ENCODE peak calls at places on chromosomes 11 and 22, in six cellular contexts. E is MM.1S, T is lower leg skin, A is adrenal gland, O is choroid plexus epithelial cell, L is psoas muscle. M is an unnamed sample.

GRCh38 chr11:11157201-11157600 is 195.8 kb downstream of the CSNK2A3 start:
- DNase-seq in E (peak), T (no peak), A (no peak), O (peak), L (no peak), M (no peak)

GRCh38 chr22:27986459-27986858 is 67.4 kb upstream of the PITPNB start:
- DNase-seq in E (no peak), T (no peak), A (no peak), O (peak), L (no peak), M (no peak)

GRCh38 chr11:34962034-34962433 is 45.6 kb downstream of the PDHX start:
- DNase-seq in E (no peak), T (no peak), A (no peak), O (no peak), L (no peak), M (no peak)

GRCh38 chr11:62854825-62855570 is 15.6 kb upstream of the WDR74 start:
- DNase-seq in E (peak), T (no peak), A (no peak), O (peak), L (no peak), M (no peak)

GRCh38 chr11:69125861-69126260 is 29.9 kb upstream of the SMIM38 start:
- DNase-seq in E (no peak), T (no peak), A (no peak), O (no peak), L (no peak), M (no peak)

GRCh38 chr11:103364687-103365086 is 255.5 kb downstream of the DYNC2H1 start:
- DNase-seq in E (no peak), T (no peak), A (peak), O (peak), L (no peak), M (no peak)

GRCh38 chr22:39622881-39623367 is 52.4 kb downstream of the CACNA1I start:
- DNase-seq in E (peak), T (peak), A (peak), O (peak), L (peak), M (peak)

GRCh38 chr11:26943636-26944035 is 50.3 kb upstream of the FIBIN start:
- DNase-seq in E (no peak), T (no peak), A (no peak), O (no peak), L (no peak), M (no peak)

GRCh38 chr11:10304495-10305261 is at the start of gene ADM:
- DNase-seq in E (peak), T (peak), A (peak), O (peak), L (peak), M (peak)

GRCh38 chr11:126310229-126310991 is 6.5 kb downstream of the DCPS start:
- DNase-seq in E (peak), T (peak), A (peak), O (peak), L (peak), M (peak)

GRCh38 chr22:41927813-41928212 is 1.2 kb upstream of the TNFRSF13C start:
- DNase-seq in E (no peak), T (no peak), A (no peak), O (no peak), L (no peak), M (no peak)

GRCh38 chr11:19970944-19971343 is 189.3 kb downstream of the DBX1 start:
- DNase-seq in E (no peak), T (no peak), A (no peak), O (no peak), L (no peak), M (no peak)

GRCh38 chr11:64245797-64246623 is 733 bp downstream of the PPP1R14B start:
- DNase-seq in E (peak), T (peak), A (peak), O (peak), L (peak), M (no peak)

DNA sequence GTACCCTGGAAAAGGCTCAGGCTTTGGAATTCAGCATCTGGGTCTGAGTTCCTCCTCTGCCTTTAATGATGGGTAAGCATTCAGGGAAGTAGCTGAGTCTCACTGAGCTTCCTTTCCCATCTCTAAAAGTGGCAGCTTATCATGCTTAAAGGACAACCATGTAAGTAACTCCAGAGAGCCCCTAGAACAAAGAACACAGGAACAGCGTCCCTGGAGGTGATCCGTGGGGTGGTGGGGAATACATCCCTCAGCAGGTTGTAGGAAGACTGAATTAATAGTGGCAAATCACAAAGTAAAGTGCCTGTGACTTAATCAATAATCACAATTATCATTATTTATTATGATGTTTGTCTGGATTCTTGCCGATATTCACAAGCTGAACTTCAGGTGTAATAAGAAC is 114.7 kb upstream of the ISX start:
- DNase-seq in E (no peak), T (no peak), A (no peak), O (no peak), L (no peak), M (no peak)
- TF ChIP-seq CTCF in E (no peak), T (no peak), A (no peak), O (no peak), L (no peak), M (no peak)

DNA sequence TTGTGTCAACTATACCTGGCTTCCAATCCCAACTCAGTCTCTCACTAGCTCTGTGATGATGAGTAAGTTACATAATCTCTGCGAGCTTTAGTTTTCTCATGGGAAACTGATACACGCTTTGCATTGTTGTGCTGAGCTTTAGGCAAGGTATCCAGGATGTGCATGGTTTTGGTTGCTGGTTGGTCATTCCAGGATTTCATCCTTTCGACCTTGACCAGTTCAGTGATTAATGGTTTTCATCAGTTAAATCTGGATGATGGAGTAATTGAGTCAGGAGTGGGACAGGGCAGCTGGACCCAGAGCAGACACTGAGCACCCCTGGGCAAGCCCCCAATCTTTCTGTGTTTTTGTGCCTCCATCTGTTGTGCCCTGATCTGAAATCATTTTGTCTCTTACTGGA is 417.3 kb upstream of the CADM1 start:
- DNase-seq in E (no peak), T (no peak), A (no peak), O (no peak), L (no peak), M (no peak)
- TF ChIP-seq CTCF in E (no peak), T (no peak), A (no peak), O (no peak), L (no peak), M (no peak)

GRCh38 chr11:70415176-70415575 is 16.8 kb downstream of the CTTN start:
- DNase-seq in E (no peak), T (no peak), A (peak), O (peak), L (peak), M (no peak)
- TF ChIP-seq CTCF in E (no peak), T (no peak), A (no peak), O (peak), L (no peak), M (no peak)

DNA sequence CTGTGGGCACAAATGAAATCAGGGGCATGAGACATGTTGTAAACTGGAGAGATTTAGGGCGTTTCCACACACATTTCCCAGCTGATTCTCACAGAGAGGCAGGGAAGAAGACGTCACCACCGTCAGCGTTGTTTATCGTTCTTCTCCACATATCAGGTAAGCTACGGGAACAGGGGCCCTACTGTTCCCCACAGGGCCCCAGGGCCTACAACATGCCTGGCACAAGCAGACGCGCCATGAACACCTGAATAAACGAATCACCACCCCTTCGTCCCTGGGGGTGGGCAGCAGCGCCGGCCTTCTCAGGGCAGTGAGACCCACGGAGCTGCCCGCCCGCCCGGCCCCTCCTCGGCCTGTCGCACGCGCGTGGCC is 342 bp downstream of the EFCAB6 start:
- DNase-seq in E (peak), T (no peak), A (no peak), O (peak), L (no peak), M (no peak)
- TF ChIP-seq CTCF in E (no peak), T (no peak), A (no peak), O (no peak), L (no peak), M (no peak)

GRCh38 chr11:48107188-48107704 is 109.4 kb upstream of the OR4B1 start:
- DNase-seq in E (peak), T (no peak), A (no peak), O (no peak), L (no peak), M (peak)

GRCh38 chr11:48106166-48106565 is 110.4 kb upstream of the OR4B1 start:
- DNase-seq in E (peak), T (no peak), A (no peak), O (no peak), L (no peak), M (no peak)

GRCh38 chr11:48103621-48104561 is 112.7 kb upstream of the OR4B1 start:
- DNase-seq in E (no peak), T (no peak), A (no peak), O (no peak), L (no peak), M (no peak)

GRCh38 chr11:48104562-48104924 is 112.1 kb upstream of the OR4B1 start:
- DNase-seq in E (no peak), T (no peak), A (no peak), O (no peak), L (no peak), M (no peak)

DNA sequence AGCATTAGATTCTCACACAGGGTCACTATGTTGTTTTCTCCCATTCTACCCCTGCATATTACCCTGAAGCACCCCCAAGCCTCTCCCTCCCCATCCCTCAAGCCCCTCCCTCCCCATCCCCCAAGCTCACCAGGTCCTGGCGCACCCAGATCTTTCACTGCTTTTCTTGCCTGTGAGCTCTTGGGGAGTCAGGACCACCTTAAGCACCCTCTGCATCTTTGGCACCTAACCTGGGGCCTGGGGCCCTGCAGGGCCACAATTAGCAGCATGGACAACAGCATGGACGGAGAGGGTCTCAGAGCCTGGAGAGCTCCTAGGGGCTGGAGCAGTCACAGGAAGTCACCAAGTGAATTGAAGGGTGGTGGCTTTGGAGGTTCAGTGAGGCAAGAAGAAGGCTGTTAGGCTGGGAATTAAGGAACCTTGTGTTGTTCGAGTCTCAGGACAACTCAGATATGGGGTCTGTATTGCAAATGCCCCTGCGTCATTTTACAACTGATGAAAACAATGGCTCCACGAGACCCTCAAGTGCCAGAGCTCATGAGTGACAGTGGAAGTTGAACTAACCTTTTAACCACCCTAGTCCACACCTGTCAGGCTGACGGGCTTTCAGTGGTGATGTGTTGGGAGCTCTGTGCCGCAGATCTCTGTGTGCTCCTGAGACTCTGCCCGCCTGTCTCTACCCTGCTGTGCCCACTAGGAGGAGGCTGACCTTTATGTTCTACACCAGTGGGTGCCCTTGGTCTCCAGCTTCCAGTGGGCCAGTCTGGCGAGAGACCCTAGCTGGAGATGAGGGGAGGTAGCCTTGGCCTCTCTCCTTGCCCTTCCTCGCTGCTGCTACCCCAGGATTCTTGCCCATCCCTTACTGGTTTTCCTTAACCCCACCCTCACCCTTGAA is 111.3 kb upstream of the OR4B1 start:
- DNase-seq in E (no peak), T (no peak), A (no peak), O (no peak), L (no peak), M (no peak)
- TF ChIP-seq CTCF in E (no peak), T (no peak), A (no peak), O (no peak), L (no peak), M (no peak)

DNA sequence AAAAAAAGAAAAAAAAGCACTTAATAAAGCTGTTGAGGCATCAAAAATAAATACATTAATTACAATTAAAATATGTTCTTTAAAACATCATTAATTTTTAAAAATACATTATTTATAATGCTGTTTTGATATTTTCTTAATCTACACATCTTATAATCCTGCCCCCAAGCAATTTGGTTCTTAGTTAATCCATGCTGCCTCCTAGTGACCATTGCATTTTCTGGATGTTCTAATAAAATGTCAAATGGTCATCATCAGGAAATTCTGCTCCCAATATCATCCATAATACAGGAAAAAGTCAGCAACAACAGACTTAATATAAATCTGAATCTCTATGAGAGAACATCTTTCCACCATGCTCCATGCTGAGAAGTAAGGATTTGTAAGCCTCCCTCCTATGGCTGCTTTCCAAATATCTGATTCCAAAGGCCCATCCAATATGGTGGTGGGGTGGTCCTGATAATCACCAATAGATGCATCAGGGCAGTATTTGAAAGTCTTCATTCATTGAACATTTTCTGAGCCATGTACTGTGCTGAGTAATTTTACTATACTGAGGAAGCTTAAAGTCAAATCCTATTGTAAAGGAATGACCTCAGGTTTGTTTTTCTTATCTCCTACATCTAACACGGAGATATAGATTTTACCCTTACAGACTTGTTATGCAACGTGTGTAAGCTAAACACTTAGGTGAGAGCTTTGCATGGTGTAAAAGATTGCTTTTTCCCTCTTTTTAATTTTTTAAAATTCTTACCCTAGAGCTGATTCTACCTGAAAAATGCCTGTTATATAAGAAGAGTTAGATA is 124.7 kb upstream of the BMAL1 start:
- DNase-seq in E (no peak), T (no peak), A (no peak), O (peak), L (no peak), M (no peak)
- TF ChIP-seq CTCF in E (peak), T (no peak), A (peak), O (peak), L (peak), M (no peak)

GRCh38 chr22:35921777-35922176 is 106.8 kb downstream of the RBFOX2 start:
- DNase-seq in E (peak), T (peak), A (peak), O (peak), L (peak), M (peak)
- TF ChIP-seq CTCF in E (peak), T (no peak), A (peak), O (peak), L (peak), M (peak)

GRCh38 chr11:46075928-46076327 is 45.3 kb downstream of the PHF21A start:
- DNase-seq in E (no peak), T (no peak), A (no peak), O (no peak), L (no peak), M (no peak)
- TF ChIP-seq CTCF in E (no peak), T (no peak), A (no peak), O (peak), L (no peak), M (no peak)

GRCh38 chr11:119067371-119068222 is at the start of gene VPS11:
- DNase-seq in E (peak), T (peak), A (peak), O (peak), L (peak), M (peak)

GRCh38 chr11:119062779-119063178 is 4.8 kb upstream of the VPS11 start:
- DNase-seq in E (no peak), T (no peak), A (peak), O (peak), L (peak), M (no peak)

GRCh38 chr11:119066481-119066880 is 1.1 kb upstream of the VPS11 start:
- DNase-seq in E (no peak), T (no peak), A (no peak), O (no peak), L (no peak), M (no peak)

GRCh38 chr11:119061256-119061655 is 4.3 kb upstream of the HYOU1 start:
- DNase-seq in E (no peak), T (no peak), A (no peak), O (no peak), L (no peak), M (no peak)

GRCh38 chr11:119065369-119065768 is 2.2 kb upstream of the VPS11 start:
- DNase-seq in E (peak), T (no peak), A (no peak), O (peak), L (no peak), M (peak)
- TF ChIP-seq CTCF in E (peak), T (no peak), A (peak), O (peak), L (peak), M (peak)